ENCODE peak calls at places on chromosomes 4 and X, in four cellular contexts. One of them, this sample, is unnamed. For H3K4me1, the result is how much of the 10 kb centered on the place peaks cover.

GRCh38 chr4:93384897-93385296 is 443.7 kb upstream of the ATOH1 start:
- DNase-seq in NT2/D1: no peak
- DNase-seq in K562: no peak
- DNase-seq in tibial artery: no peak
- DNase-seq in this sample: no peak

GRCh38 chr4:13097971-13098370 is 386.2 kb downstream of the RAB28 start:
- DNase-seq in NT2/D1: no peak
- DNase-seq in K562: no peak
- DNase-seq in tibial artery: no peak
- DNase-seq in this sample: no peak

GRCh38 chrX:110133735-110134370 is 130.9 kb downstream of the TMEM164 start:
- DNase-seq in NT2/D1: no peak
- DNase-seq in K562: no peak
- DNase-seq in tibial artery: no peak
- DNase-seq in this sample: no peak

GRCh38 chr4:160316036-160316435 is 1213.2 kb downstream of the RAPGEF2 start:
- DNase-seq in NT2/D1: no peak
- DNase-seq in K562: no peak
- DNase-seq in tibial artery: no peak
- DNase-seq in this sample: no peak

GRCh38 chrX:55342533-55343501 is 78.1 kb upstream of the PAGE3 start:
- DNase-seq in NT2/D1: peak
- DNase-seq in K562: peak
- DNase-seq in tibial artery: no peak
- DNase-seq in this sample: no peak

GRCh38 chrX:63889001-63889400 is 104.0 kb upstream of the ARHGEF9 start:
- DNase-seq in NT2/D1: no peak
- DNase-seq in K562: no peak
- DNase-seq in tibial artery: no peak
- DNase-seq in this sample: no peak

GRCh38 chrX:100643212-100643611 is 787 bp upstream of the SRPX2 start:
- DNase-seq in NT2/D1: no peak
- DNase-seq in K562: no peak
- DNase-seq in tibial artery: no peak
- DNase-seq in this sample: no peak

GRCh38 chr4:6250235-6250983 is 19.2 kb upstream of the WFS1 start:
- DNase-seq in NT2/D1: peak
- DNase-seq in K562: peak
- DNase-seq in tibial artery: no peak
- DNase-seq in this sample: no peak

GRCh38 chrX:115525486-115525885 is 35.5 kb upstream of the PLS3 start:
- DNase-seq in NT2/D1: no peak
- DNase-seq in K562: no peak
- DNase-seq in tibial artery: no peak
- DNase-seq in this sample: no peak

GRCh38 chrX:103157511-103158316 is 57.2 kb upstream of the BEX4 start:
- DNase-seq in NT2/D1: no peak
- DNase-seq in K562: peak
- DNase-seq in tibial artery: no peak
- DNase-seq in this sample: no peak

GRCh38 chr4:85825937-85826678 is 351.2 kb downstream of the ARHGAP24 start:
- DNase-seq in NT2/D1: peak
- DNase-seq in K562: no peak
- DNase-seq in tibial artery: peak
- DNase-seq in this sample: no peak

GRCh38 chr4:83510442-83510841 is 25.5 kb upstream of the GPAT3 start:
- DNase-seq in NT2/D1: no peak
- DNase-seq in K562: no peak
- DNase-seq in tibial artery: no peak
- DNase-seq in this sample: no peak

GRCh38 chr4:65510976-65511375 is 159.3 kb downstream of the EPHA5 start:
- DNase-seq in NT2/D1: no peak
- DNase-seq in K562: no peak
- DNase-seq in tibial artery: no peak
- DNase-seq in this sample: no peak

GRCh38 chr4:140330311-140330900 is 43.0 kb upstream of the SCOC start:
- DNase-seq in NT2/D1: no peak
- DNase-seq in K562: peak
- DNase-seq in tibial artery: no peak
- DNase-seq in this sample: no peak

GRCh38 chr4:108068422-108068821 is 78.7 kb downstream of the HADH start:
- DNase-seq in NT2/D1: no peak
- DNase-seq in K562: no peak
- DNase-seq in tibial artery: no peak
- DNase-seq in this sample: no peak

GRCh38 chr4:3441501-3442459 is at the start of gene HGFAC:
- DNase-seq in NT2/D1: no peak
- DNase-seq in K562: no peak
- DNase-seq in tibial artery: no peak
- DNase-seq in this sample: no peak

GRCh38 chr4:81564025-81564424 is 92.3 kb upstream of the RASGEF1B start:
- DNase-seq in NT2/D1: no peak
- DNase-seq in K562: no peak
- DNase-seq in tibial artery: no peak
- DNase-seq in this sample: no peak
- H3K4me1 ChIP-seq in NT2/D1: under half
- H3K4me1 ChIP-seq in K562: under half
- H3K4me1 ChIP-seq in tibial artery: under half
- H3K4me1 ChIP-seq in this sample: under half

DNA sequence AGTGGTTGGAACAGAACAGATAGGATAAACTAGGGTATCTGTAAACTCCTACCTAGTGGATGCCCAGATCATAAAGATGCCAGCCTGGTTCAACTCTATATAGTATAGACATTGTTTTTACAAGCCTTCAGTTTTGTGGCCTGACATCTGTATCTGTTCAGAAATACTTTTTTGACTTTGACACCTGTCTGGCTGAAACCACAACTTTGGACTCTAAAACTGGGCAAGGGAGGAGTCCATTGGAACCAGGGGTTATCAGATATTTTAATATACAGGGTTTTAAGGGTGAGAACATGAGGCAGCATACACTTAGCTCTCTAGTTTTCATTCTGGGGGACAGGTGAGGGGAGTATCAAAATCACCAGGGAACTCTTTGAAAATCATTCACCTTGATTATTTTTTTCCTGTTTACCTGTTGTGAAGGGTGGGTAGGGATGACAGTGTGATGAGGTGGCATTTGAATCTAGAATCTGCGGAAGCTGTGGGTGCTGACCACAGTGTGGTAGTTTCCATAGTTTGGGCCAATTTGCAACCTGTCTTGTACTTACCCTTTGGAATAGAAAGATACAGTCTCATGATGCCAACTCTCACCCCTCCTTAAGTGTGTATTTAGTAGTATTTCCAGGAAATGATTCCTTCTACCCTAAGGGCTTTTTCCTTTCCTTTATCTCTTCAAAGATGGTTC is 20.6 kb downstream of the GAB1 start:
- DNase-seq in NT2/D1: no peak
- DNase-seq in K562: no peak
- DNase-seq in tibial artery: no peak
- DNase-seq in this sample: no peak
- H3K4me1 ChIP-seq in NT2/D1: under half
- H3K4me1 ChIP-seq in K562: under half
- H3K4me1 ChIP-seq in tibial artery: under half
- H3K4me1 ChIP-seq in this sample: under half

DNA sequence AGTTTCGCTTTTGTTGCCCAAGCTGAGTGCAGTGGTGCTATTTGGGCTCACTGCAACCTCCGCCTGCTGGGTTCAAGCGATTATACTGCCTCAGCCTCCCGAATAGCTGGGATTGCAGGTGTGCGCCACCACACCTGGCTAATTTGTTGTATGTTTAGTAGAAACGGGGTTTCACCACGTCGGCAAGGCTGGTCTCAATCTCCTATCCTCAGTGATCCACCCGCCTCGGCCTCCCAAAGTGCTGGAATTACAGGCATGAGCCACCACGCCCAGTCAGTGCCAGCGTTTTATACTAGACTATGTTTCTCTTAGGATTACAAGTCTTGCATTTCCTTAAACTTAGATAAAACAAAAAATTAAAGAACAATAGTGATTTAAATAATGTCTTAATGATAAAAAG is 13.0 kb downstream of the KLF3 start:
- DNase-seq in NT2/D1: no peak
- DNase-seq in K562: no peak
- DNase-seq in tibial artery: no peak
- DNase-seq in this sample: no peak
- H3K4me1 ChIP-seq in NT2/D1: under half
- H3K4me1 ChIP-seq in K562: under half
- H3K4me1 ChIP-seq in tibial artery: under half
- H3K4me1 ChIP-seq in this sample: under half

GRCh38 chr4:7880681-7881080 is 59.0 kb downstream of the AFAP1 start:
- DNase-seq in NT2/D1: no peak
- DNase-seq in K562: no peak
- DNase-seq in tibial artery: no peak
- DNase-seq in this sample: no peak
- H3K4me1 ChIP-seq in NT2/D1: under half
- H3K4me1 ChIP-seq in K562: under half
- H3K4me1 ChIP-seq in tibial artery: under half
- H3K4me1 ChIP-seq in this sample: under half

GRCh38 chrX:147917700-147918694 is 6.3 kb downstream of the FMR1 start:
- DNase-seq in NT2/D1: no peak
- DNase-seq in K562: no peak
- DNase-seq in tibial artery: no peak
- DNase-seq in this sample: no peak
- H3K4me1 ChIP-seq in NT2/D1: under half
- H3K4me1 ChIP-seq in K562: under half
- H3K4me1 ChIP-seq in tibial artery: under half
- H3K4me1 ChIP-seq in this sample: under half

GRCh38 chrX:34879361-34879760 is 63.2 kb upstream of the FAM47B start:
- DNase-seq in NT2/D1: no peak
- DNase-seq in K562: no peak
- DNase-seq in tibial artery: no peak
- DNase-seq in this sample: no peak
- H3K4me1 ChIP-seq in NT2/D1: under half
- H3K4me1 ChIP-seq in K562: under half
- H3K4me1 ChIP-seq in tibial artery: under half
- H3K4me1 ChIP-seq in this sample: under half

GRCh38 chrX:24147165-24147564 is 2.4 kb upstream of the ZFX start:
- DNase-seq in NT2/D1: no peak
- DNase-seq in K562: no peak
- DNase-seq in tibial artery: no peak
- DNase-seq in this sample: no peak

GRCh38 chrX:24148118-24148517 is 1.4 kb upstream of the ZFX start:
- DNase-seq in NT2/D1: no peak
- DNase-seq in K562: no peak
- DNase-seq in tibial artery: no peak
- DNase-seq in this sample: no peak

GRCh38 chrX:24149346-24150050 is at the start of gene ZFX:
- DNase-seq in NT2/D1: no peak
- DNase-seq in K562: peak
- DNase-seq in tibial artery: peak
- DNase-seq in this sample: peak

GRCh38 chrX:24150051-24150790 is 692 bp downstream of the ZFX start:
- DNase-seq in NT2/D1: peak
- DNase-seq in K562: peak
- DNase-seq in tibial artery: peak
- DNase-seq in this sample: peak

GRCh38 chrX:24148535-24149345 is 789 bp upstream of the ZFX start:
- DNase-seq in NT2/D1: no peak
- DNase-seq in K562: no peak
- DNase-seq in tibial artery: no peak
- DNase-seq in this sample: no peak
- H3K4me1 ChIP-seq in NT2/D1: under half
- H3K4me1 ChIP-seq in K562: under half
- H3K4me1 ChIP-seq in tibial artery: under half
- H3K4me1 ChIP-seq in this sample: under half